ENCODE peak calls at places on chromosome 15, in eight cellular contexts. T, X, A, L, W, P, Q and O are unnamed samples.
A peak's percentile ranks its signal among the peaks of the same experiment; 100 is the strongest.

GRCh38 chr15:66456211-66456610 is 41.4 kb downstream of the SNAPC5 start:
- DNase-seq in T (no peak), X (no peak), A (no peak), L (peak; percentile 24), W (no peak), P (no peak), Q (no peak), O (no peak)

GRCh38 chr15:52879145-52879544 is 89.0 kb upstream of the ONECUT1 start:
- DNase-seq in T (no peak), X (no peak), A (no peak), L (no peak), W (no peak), P (no peak), Q (no peak), O (no peak)

GRCh38 chr15:35936284-35936683 is 390.3 kb upstream of the DPH6 start:
- DNase-seq in T (no peak), X (no peak), A (no peak), L (no peak), W (no peak), P (no peak), Q (no peak), O (no peak)

GRCh38 chr15:41564286-41564959 is 5.4 kb downstream of the TYRO3 start:
- DNase-seq in T (no peak), X (no peak), A (no peak), L (no peak), W (no peak), P (no peak), Q (no peak), O (no peak)

GRCh38 chr15:81303241-81304225 is 20.4 kb downstream of the STARD5 start:
- DNase-seq in T (no peak), X (no peak), A (no peak), L (no peak), W (no peak), P (no peak), Q (no peak), O (no peak)

GRCh38 chr15:55588070-55588817 is at the start of gene PYGO1:
- DNase-seq in T (peak; percentile 88), X (peak; percentile 67), A (peak; percentile 57), L (peak; percentile 54), W (peak; percentile 56), P (peak; percentile 50), Q (no peak), O (peak; percentile 77)

GRCh38 chr15:67100808-67101581 is 35.6 kb downstream of the SMAD3 start:
- DNase-seq in T (no peak), X (peak; percentile 65), A (peak; percentile 90), L (peak; percentile 87), W (no peak), P (no peak), Q (no peak), O (peak; percentile 60)

GRCh38 chr15:96789999-96790398 is 459.5 kb downstream of the NR2F2 start:
- DNase-seq in T (no peak), X (no peak), A (no peak), L (no peak), W (no peak), P (no peak), Q (no peak), O (no peak)

GRCh38 chr15:39180494-39180930 is 400.4 kb upstream of the THBS1 start:
- DNase-seq in T (no peak), X (no peak), A (no peak), L (no peak), W (no peak), P (no peak), Q (no peak), O (no peak)

GRCh38 chr15:71414778-71415177 is 299.5 kb downstream of the THSD4 start:
- DNase-seq in T (no peak), X (no peak), A (no peak), L (no peak), W (no peak), P (no peak), Q (no peak), O (no peak)

GRCh38 chr15:100602822-100603393 is 519 bp downstream of the ASB7 start:
- DNase-seq in T (no peak), X (peak; percentile 35), A (peak; percentile 83), L (peak; percentile 74), W (no peak), P (peak; percentile 14), Q (no peak), O (peak; percentile 44)

GRCh38 chr15:90184119-90184785 is 16.9 kb upstream of the SEMA4B start:
- DNase-seq in T (no peak), X (peak; percentile 78), A (peak; percentile 87), L (peak; percentile 28), W (no peak), P (peak; percentile 83), Q (no peak), O (peak; percentile 73)
- TF ChIP-seq CTCF in T (no peak), X (no peak), A (no peak), L (no peak), W (no peak), P (no peak), Q (no peak), O (no peak)

DNA sequence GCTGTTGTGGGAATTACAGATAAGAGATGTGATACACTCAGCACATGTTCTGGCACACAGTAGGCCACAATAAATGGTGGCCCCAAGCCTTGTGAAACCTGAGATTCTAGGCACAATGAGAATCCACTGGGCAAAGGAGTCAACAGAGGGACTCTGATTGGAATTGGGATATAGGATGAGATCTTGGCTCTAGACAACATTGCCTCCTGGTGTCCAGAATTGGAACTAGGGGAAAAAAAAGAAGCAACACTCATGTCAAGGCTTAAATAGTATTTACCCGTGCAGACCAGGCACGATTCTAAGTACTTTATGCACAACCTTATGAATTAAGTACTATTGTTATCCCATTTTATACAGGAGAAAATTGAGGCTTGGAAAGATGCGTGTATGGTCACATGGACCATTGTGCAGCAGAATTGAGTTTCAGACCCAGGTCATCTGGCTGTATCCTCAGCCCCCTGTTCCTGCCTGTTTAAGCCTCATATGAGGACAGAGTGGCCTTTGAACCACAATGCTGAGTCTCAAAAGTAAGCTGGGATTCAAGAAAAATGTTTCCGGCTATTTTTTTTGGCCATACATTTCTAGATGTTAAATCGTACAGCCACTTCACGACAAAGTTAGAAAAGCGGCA is 124.8 kb downstream of the SV2B start:
- DNase-seq in T (no peak), X (peak; percentile 54), A (peak; percentile 51), L (no peak), W (peak; percentile 22), P (peak; percentile 48), Q (no peak), O (peak; percentile 50)
- TF ChIP-seq CTCF in T (peak; percentile 66), X (peak; percentile 70), A (peak; percentile 79), L (peak; percentile 70), W (peak; percentile 83), P (peak; percentile 34), Q (peak; percentile 33), O (peak; percentile 78)

GRCh38 chr15:95260856-95261255 is 1029.5 kb downstream of the MCTP2 start:
- DNase-seq in T (no peak), X (no peak), A (no peak), L (no peak), W (no peak), P (no peak), Q (no peak), O (no peak)

GRCh38 chr15:95259965-95260364 is 1028.6 kb downstream of the MCTP2 start:
- DNase-seq in T (no peak), X (no peak), A (peak; percentile 1), L (no peak), W (no peak), P (peak; percentile 5), Q (no peak), O (no peak)

GRCh38 chr15:95262866-95263564 is 1031.7 kb downstream of the MCTP2 start:
- DNase-seq in T (no peak), X (no peak), A (no peak), L (no peak), W (no peak), P (no peak), Q (no peak), O (no peak)

GRCh38 chr15:95261546-95261945 is 1030.2 kb downstream of the MCTP2 start:
- DNase-seq in T (no peak), X (no peak), A (no peak), L (no peak), W (no peak), P (no peak), Q (no peak), O (no peak)

DNA sequence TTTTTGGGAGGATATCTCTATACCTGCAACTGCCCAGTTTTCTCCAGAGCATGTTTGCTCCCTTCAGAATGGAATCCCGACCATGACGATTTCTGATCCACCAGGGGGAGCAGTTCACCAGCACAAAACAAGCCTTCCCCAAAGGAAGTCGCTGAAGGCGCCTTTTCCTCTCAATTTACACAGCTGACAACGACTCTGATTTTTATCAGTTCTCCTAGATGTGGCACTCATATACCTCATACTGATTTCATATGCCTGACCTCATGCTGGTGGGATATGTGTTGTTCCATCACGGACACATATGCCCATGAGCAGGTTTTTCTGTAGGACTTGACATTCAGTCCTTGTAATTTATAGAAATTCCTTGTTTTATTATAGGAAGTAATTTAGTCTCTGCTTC is 1028.2 kb downstream of the MCTP2 start:
- DNase-seq in T (no peak), X (peak; percentile 26), A (peak; percentile 75), L (peak; percentile 64), W (peak; percentile 36), P (peak; percentile 59), Q (peak; percentile 9), O (peak; percentile 20)
- TF ChIP-seq CTCF in T (peak; percentile 69), X (peak; percentile 61), A (peak; percentile 66), L (peak; percentile 75), W (peak; percentile 91), P (peak; percentile 87), Q (peak; percentile 80), O (peak; percentile 70)

GRCh38 chr15:75900577-75900976 is 3.1 kb upstream of the FBXO22 start:
- DNase-seq in T (no peak), X (no peak), A (no peak), L (no peak), W (no peak), P (no peak), Q (no peak), O (no peak)

GRCh38 chr15:75904241-75904631 is 558 bp downstream of the FBXO22 start:
- DNase-seq in T (peak; percentile 79), X (no peak), A (peak; percentile 45), L (peak; percentile 51), W (peak; percentile 23), P (peak; percentile 38), Q (no peak), O (no peak)

GRCh38 chr15:75902129-75902557 is 1.5 kb upstream of the FBXO22 start:
- DNase-seq in T (no peak), X (no peak), A (no peak), L (no peak), W (no peak), P (no peak), Q (no peak), O (no peak)

GRCh38 chr15:75905231-75905630 is 1.6 kb downstream of the FBXO22 start:
- DNase-seq in T (no peak), X (no peak), A (no peak), L (no peak), W (no peak), P (no peak), Q (no peak), O (no peak)

GRCh38 chr15:75903331-75904240 is at the start of gene FBXO22:
- DNase-seq in T (peak; percentile 98), X (peak; percentile 91), A (peak; percentile 95), L (peak; percentile 95), W (peak; percentile 83), P (peak; percentile 88), Q (peak; percentile 78), O (peak; percentile 86)
- TF ChIP-seq CTCF in T (no peak), X (no peak), A (no peak), L (no peak), W (no peak), P (no peak), Q (no peak), O (no peak)